ENCODE peak calls at places on chromosomes 1 and 21, in six cellular contexts. V is fibroblast of mammary gland; P is GM04503; L is uterus; N is non-pigmented ciliary epithelial cell; K is CD8-positive, alpha-beta T cell. W is an unnamed sample.

GRCh38 chr1:62263006-62263812 is 56.0 kb downstream of the KANK4 start:
- DNase-seq in V (no peak), K (no peak), L (no peak), N (no peak), P (no peak), W (no peak)

GRCh38 chr1:71393301-71393700 is 312.5 kb upstream of the ZRANB2 start:
- DNase-seq in P (no peak), K (no peak), N (no peak), L (no peak), V (no peak), W (no peak)

GRCh38 chr1:156480411-156481192 is 20.0 kb downstream of the MEF2D start:
- DNase-seq in N (no peak), P (no peak), K (peak), V (peak), L (peak), W (peak)

GRCh38 chr1:46039571-46040052 is 92.8 kb downstream of the PIK3R3 start:
- DNase-seq in K (no peak), V (peak), N (no peak), P (peak), L (peak), W (no peak)

GRCh38 chr1:7265771-7266371 is 480.6 kb downstream of the CAMTA1 start:
- DNase-seq in L (no peak), V (peak), K (no peak), N (peak), P (peak), W (no peak)

GRCh38 chr1:114330451-114330983 is 176.8 kb upstream of the SYT6 start:
- DNase-seq in N (no peak), L (no peak), V (no peak), P (no peak), K (no peak), W (no peak)

GRCh38 chr21:37463083-37463780 is 96.7 kb downstream of the DYRK1A start:
- DNase-seq in P (peak), V (peak), N (no peak), L (no peak), K (no peak), W (peak)

GRCh38 chr1:72282271-72282656 is at the start of gene NEGR1:
- DNase-seq in P (peak), L (peak), V (peak), K (no peak), N (no peak), W (no peak)

GRCh38 chr1:34705077-34705476 is 49.8 kb upstream of the GJB5 start:
- DNase-seq in V (no peak), L (no peak), P (no peak), N (no peak), K (no peak), W (no peak)

GRCh38 chr1:108041360-108042143 is 76.6 kb upstream of the VAV3 start:
- DNase-seq in N (no peak), V (no peak), L (no peak), K (no peak), P (no peak), W (no peak)

GRCh38 chr21:32844653-32845443 is 73.3 kb upstream of the PAXBP1 start:
- DNase-seq in V (peak), N (peak), K (no peak), L (no peak), P (peak), W (no peak)

GRCh38 chr1:224524679-224525078 is 90.1 kb upstream of the WDR26 start:
- DNase-seq in K (no peak), L (no peak), P (no peak), V (peak), N (no peak), W (no peak)

GRCh38 chr21:25925936-25926335 is 191.2 kb downstream of the GABPA start:
- DNase-seq in L (peak), K (no peak), N (no peak), P (no peak), V (peak), W (no peak)

GRCh38 chr21:35925497-35925896 is 134.8 kb downstream of the SETD4 start:
- DNase-seq in K (no peak), N (no peak), P (no peak), V (peak), L (peak), W (no peak)

GRCh38 chr1:116415699-116416533 is 42.9 kb downstream of the ATP1A1 start:
- DNase-seq in P (no peak), V (peak), K (no peak), L (no peak), N (no peak), W (peak)

GRCh38 chr21:42028754-42029385 is 18.7 kb upstream of the ZBTB21 start:
- DNase-seq in V (no peak), N (no peak), K (no peak), L (no peak), P (no peak), W (no peak)

GRCh38 chr1:203528098-203528497 is 34.1 kb downstream of the OPTC start:
- DNase-seq in K (no peak), V (no peak), P (no peak), N (no peak), L (no peak), W (no peak)

GRCh38 chr1:225849905-225850304 is 32.3 kb downstream of the TMEM63A start:
- DNase-seq in K (peak), V (no peak), P (no peak), N (no peak), L (peak), W (peak)

GRCh38 chr1:192654120-192654519 is 18.2 kb downstream of the RGS13 start:
- DNase-seq in P (no peak), L (no peak), N (no peak), K (no peak), V (no peak), W (no peak)

GRCh38 chr1:245235156-245235555 is 80.4 kb downstream of the KIF26B start:
- DNase-seq in P (no peak), L (no peak), V (no peak), K (no peak), N (no peak), W (no peak)

GRCh38 chr1:179591592-179592580 is at the start of gene TDRD5:
- DNase-seq in N (no peak), K (no peak), V (no peak), L (no peak), P (no peak), W (no peak)

GRCh38 chr1:31567956-31568570 is 8.3 kb upstream of the TINAGL1 start:
- DNase-seq in N (no peak), V (no peak), K (no peak), P (no peak), L (no peak), W (no peak)

GRCh38 chr1:15128520-15129313 is 24.8 kb upstream of the TMEM51 start:
- DNase-seq in K (peak), P (peak), L (peak), V (peak), N (no peak), W (peak)

GRCh38 chr1:107830075-107830474 is 134.9 kb downstream of the VAV3 start:
- DNase-seq in K (no peak), V (no peak), L (no peak), P (no peak), N (no peak), W (no peak)

GRCh38 chr21:34693192-34693810 is 24.5 kb downstream of the CLIC6 start:
- DNase-seq in V (peak), K (peak), N (no peak), L (peak), P (peak), W (peak)

GRCh38 chr1:11929849-11930248 is 3.6 kb upstream of the KIAA2013 start:
- DNase-seq in K (no peak), V (peak), N (no peak), P (no peak), L (peak), W (peak)

GRCh38 chr21:41962425-41962966 is 8.7 kb upstream of the C2CD2 start:
- DNase-seq in N (no peak), V (no peak), L (no peak), P (no peak), K (no peak), W (no peak)

GRCh38 chr1:51433972-51434510 is 85.0 kb downstream of the EPS15 start:
- DNase-seq in V (no peak), P (no peak), L (no peak), N (no peak), K (no peak), W (no peak)